ENCODE peak calls at places on chromosome 20, in seven cellular contexts. R, I, N, X, A, K and M are unnamed samples.

GRCh38 chr20:56537997-56538396 is 5.0 kb downstream of the FAM209B start:
- DNase-seq in R (no peak), I (no peak), N (no peak), X (no peak), A (no peak), K (no peak), M (no peak)

GRCh38 chr20:52191132-52191435 is 495 bp downstream of the ZFP64 start:
- DNase-seq in R (no peak), I (no peak), N (peak), X (no peak), A (no peak), K (peak), M (peak)

GRCh38 chr20:61066541-61066940 is 185.5 kb upstream of the CDH4 start:
- DNase-seq in R (no peak), I (no peak), N (no peak), X (no peak), A (no peak), K (no peak), M (no peak)

GRCh38 chr20:5991623-5992441 is 41.4 kb downstream of the MCM8 start:
- DNase-seq in R (no peak), I (peak), N (no peak), X (no peak), A (no peak), K (peak), M (no peak)

GRCh38 chr20:25507385-25508082 is 77.8 kb downstream of the NINL start:
- DNase-seq in R (no peak), I (no peak), N (no peak), X (no peak), A (no peak), K (no peak), M (no peak)

GRCh38 chr20:12896180-12896579 is 112.6 kb upstream of the SPTLC3 start:
- DNase-seq in R (no peak), I (no peak), N (no peak), X (no peak), A (no peak), K (no peak), M (no peak)

GRCh38 chr20:6704132-6704861 is 63.2 kb upstream of the BMP2 start:
- DNase-seq in R (peak), I (peak), N (no peak), X (no peak), A (no peak), K (peak), M (no peak)

GRCh38 chr20:373171-373890 is 7.2 kb upstream of the TRIB3 start:
- DNase-seq in R (no peak), I (peak), N (peak), X (peak), A (no peak), K (peak), M (peak)

GRCh38 chr20:57480444-57481152 is 44.3 kb downstream of the CTCFL start:
- DNase-seq in R (no peak), I (no peak), N (peak), X (no peak), A (peak), K (no peak), M (no peak)

GRCh38 chr20:61807426-61808160 is 258.1 kb downstream of the TAF4 start:
- DNase-seq in R (no peak), I (no peak), N (peak), X (no peak), A (no peak), K (no peak), M (no peak)

GRCh38 chr20:3434232-3434631 is 26.8 kb upstream of the DNAAF9 start:
- DNase-seq in R (no peak), I (no peak), N (no peak), X (no peak), A (no peak), K (no peak), M (no peak)

GRCh38 chr20:3432844-3433243 is 25.4 kb upstream of the DNAAF9 start:
- DNase-seq in R (no peak), I (no peak), N (no peak), X (no peak), A (no peak), K (no peak), M (no peak)

GRCh38 chr20:3433720-3434119 is 26.3 kb upstream of the DNAAF9 start:
- DNase-seq in R (no peak), I (no peak), N (no peak), X (no peak), A (no peak), K (no peak), M (no peak)

GRCh38 chr20:3430376-3431069 is 23.1 kb upstream of the DNAAF9 start:
- DNase-seq in R (no peak), I (no peak), N (no peak), X (no peak), A (no peak), K (no peak), M (no peak)

DNA sequence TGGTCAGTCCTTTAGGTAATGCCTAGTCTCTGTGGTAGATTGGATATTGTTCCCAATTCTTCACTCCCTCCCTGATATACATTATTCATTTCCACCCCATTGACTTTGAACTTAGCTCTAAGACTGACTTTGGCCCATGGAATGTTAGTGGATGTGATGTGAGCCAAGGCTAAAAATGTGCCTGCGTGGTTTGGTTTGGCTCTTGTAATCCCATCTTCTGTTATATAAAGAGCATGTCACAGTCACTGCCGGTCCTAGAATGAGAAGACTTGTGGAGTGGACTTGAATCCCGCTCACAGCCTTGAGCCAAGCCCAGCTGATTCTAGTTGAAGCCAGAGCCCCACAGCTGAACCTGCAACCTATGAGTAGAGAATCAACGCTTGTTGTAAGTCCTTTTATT is 23.6 kb upstream of the DNAAF9 start:
- DNase-seq in R (no peak), I (no peak), N (no peak), X (no peak), A (no peak), K (peak), M (no peak)
- H3K27ac ChIP-seq in R (no peak), I (no peak), N (no peak), X (no peak), A (no peak), K (no peak), M (no peak)

DNA sequence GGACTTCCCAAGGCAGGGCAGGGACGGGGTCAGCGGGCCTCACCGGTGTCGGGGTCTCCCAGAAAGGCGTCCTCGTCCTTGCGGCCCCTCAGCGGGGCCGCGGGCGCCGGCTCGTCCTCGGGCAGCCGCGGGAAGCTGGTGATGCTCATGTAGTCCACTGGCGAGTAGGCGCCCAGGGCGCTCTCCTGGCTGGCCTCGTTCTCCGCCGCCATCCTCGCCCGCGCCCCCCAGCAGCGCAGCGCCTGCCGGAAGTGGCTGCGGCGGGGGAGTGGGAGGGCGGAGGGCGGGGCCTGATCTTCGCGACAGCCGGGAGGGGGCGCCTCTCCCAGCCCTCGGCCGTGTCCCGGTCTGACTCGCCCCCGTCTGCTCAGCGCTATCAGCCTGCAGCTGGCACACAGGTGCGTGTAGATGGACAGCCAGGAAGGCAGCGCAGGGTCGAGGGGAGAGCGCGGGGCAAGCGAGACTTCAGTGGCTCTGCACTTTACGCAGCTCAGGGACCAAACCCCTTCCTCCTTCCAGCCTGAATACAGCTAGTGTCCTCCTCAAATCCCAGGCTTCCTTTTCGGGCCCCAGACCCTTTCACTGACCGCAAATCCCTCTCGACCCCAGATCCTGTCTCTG is at the start of gene GGT7:
- DNase-seq in R (peak), I (peak), N (peak), X (peak), A (peak), K (peak), M (peak)
- H3K27ac ChIP-seq in R (no peak), I (no peak), N (peak), X (no peak), A (no peak), K (peak), M (peak)

GRCh38 chr20:43658068-43658722 is 8.7 kb upstream of the MYBL2 start:
- DNase-seq in R (no peak), I (no peak), N (no peak), X (no peak), A (no peak), K (peak), M (peak)
- H3K27ac ChIP-seq in R (peak), I (no peak), N (peak), X (no peak), A (peak), K (peak), M (peak)

GRCh38 chr20:62950741-62951140 is 1.8 kb upstream of the SLC17A9 start:
- DNase-seq in R (no peak), I (no peak), N (peak), X (no peak), A (no peak), K (no peak), M (no peak)

GRCh38 chr20:62949887-62950286 is 2.6 kb upstream of the SLC17A9 start:
- DNase-seq in R (no peak), I (no peak), N (peak), X (no peak), A (no peak), K (no peak), M (no peak)

GRCh38 chr20:62951896-62952372 is 575 bp upstream of the SLC17A9 start:
- DNase-seq in R (no peak), I (no peak), N (peak), X (no peak), A (no peak), K (no peak), M (no peak)

GRCh38 chr20:62952373-62953166 is at the start of gene SLC17A9:
- DNase-seq in R (no peak), I (peak), N (peak), X (peak), A (no peak), K (peak), M (no peak)

GRCh38 chr20:62951143-62951895 is 1.2 kb upstream of the SLC17A9 start:
- DNase-seq in R (no peak), I (no peak), N (peak), X (no peak), A (no peak), K (no peak), M (no peak)
- H3K27ac ChIP-seq in R (no peak), I (no peak), N (no peak), X (no peak), A (no peak), K (no peak), M (no peak)

GRCh38 chr20:51142448-51142847 is 119.5 kb upstream of the KCNG1 start:
- DNase-seq in R (no peak), I (no peak), N (no peak), X (no peak), A (no peak), K (no peak), M (no peak)
- H3K27ac ChIP-seq in R (no peak), I (no peak), N (no peak), X (no peak), A (no peak), K (no peak), M (no peak)